ENCODE peak calls at places on chromosomes 1 and 21, in five cellular contexts. C, V, M, A and X are unnamed samples.

GRCh38 chr1:48033495-48034050 is 36.4 kb upstream of the TRABD2B start:
- DNase-seq in C (no peak), A (no peak), M (no peak), V (no peak), X (no peak)

GRCh38 chr1:80892452-80892995 is 908.2 kb upstream of the ADGRL2 start:
- DNase-seq in M (no peak), C (no peak), A (no peak), V (no peak), X (no peak)

GRCh38 chr1:30054126-30054525 is 669.3 kb downstream of the MATN1 start:
- DNase-seq in A (no peak), V (no peak), M (no peak), C (no peak), X (no peak)

GRCh38 chr1:211559222-211560010 is 19.5 kb downstream of the SLC30A1 start:
- DNase-seq in V (no peak), A (no peak), M (no peak), C (no peak), X (no peak)

GRCh38 chr1:59738152-59738551 is 76.6 kb upstream of the HOOK1 start:
- DNase-seq in M (no peak), A (no peak), V (no peak), C (no peak), X (no peak)

GRCh38 chr1:169493251-169493650 is 7.5 kb upstream of the SLC19A2 start:
- DNase-seq in A (no peak), M (no peak), V (no peak), C (no peak), X (no peak)

GRCh38 chr1:87208936-87209335 is 119.7 kb upstream of the LMO4 start:
- DNase-seq in A (no peak), V (no peak), M (no peak), C (no peak), X (no peak)

GRCh38 chr1:201141418-201141817 is 12.9 kb downstream of the TMEM9 start:
- DNase-seq in C (no peak), A (no peak), M (no peak), V (no peak), X (no peak)

GRCh38 chr21:43207868-43208267 is 39.1 kb downstream of the CRYAA start:
- DNase-seq in M (no peak), A (no peak), C (no peak), V (peak; percentile 5), X (no peak)

GRCh38 chr1:228058981-228059535 is 23.4 kb upstream of the ARF1 start:
- DNase-seq in M (peak; percentile 62), A (no peak), V (no peak), C (no peak), X (no peak)

GRCh38 chr1:165695011-165695410 is 3.4 kb downstream of the ALDH9A1 start:
- DNase-seq in V (no peak), M (no peak), A (no peak), C (no peak), X (no peak)

GRCh38 chr1:117928881-117929339 is 511 bp downstream of the GDAP2 start:
- DNase-seq in A (peak; percentile 57), C (peak; percentile 65), V (peak; percentile 68), M (no peak), X (peak; percentile 25)

GRCh38 chr21:44737706-44738354 is 26.5 kb upstream of the TSPEAR start:
- DNase-seq in M (no peak), A (no peak), C (no peak), V (no peak), X (no peak)

GRCh38 chr21:28136687-28137086 is 856.0 kb downstream of the LTN1 start:
- DNase-seq in A (no peak), V (no peak), M (no peak), C (no peak), X (no peak)

GRCh38 chr1:116259665-116260064 is 113.4 kb upstream of the ATP1A1 start:
- DNase-seq in V (no peak), C (peak; percentile 68), A (peak; percentile 41), M (peak; percentile 22), X (peak; percentile 19)

GRCh38 chr1:117412472-117412871 is 45.2 kb downstream of the MAN1A2 start:
- DNase-seq in V (no peak), M (no peak), C (no peak), A (no peak), X (no peak)

GRCh38 chr1:107530543-107530942 is 389.7 kb downstream of the NTNG1 start:
- DNase-seq in C (no peak), V (no peak), M (no peak), A (no peak), X (no peak)

GRCh38 chr1:242002072-242002471 is 3.2 kb upstream of the MAP1LC3C start:
- DNase-seq in M (no peak), C (no peak), V (no peak), A (no peak), X (no peak)

GRCh38 chr1:68459796-68460195 is 10.0 kb upstream of the RPE65 start:
- DNase-seq in C (no peak), A (no peak), V (no peak), M (no peak), X (no peak)

GRCh38 chr1:151820940-151821339 is 10.7 kb downstream of the RORC start:
- DNase-seq in A (peak; percentile 13), V (peak; percentile 68), C (no peak), M (no peak), X (no peak)

GRCh38 chr1:55962472-55962871 is 616.9 kb downstream of the PLPP3 start:
- DNase-seq in V (no peak), M (no peak), C (no peak), A (no peak), X (no peak)

GRCh38 chr1:66048011-66048410 is 255.3 kb downstream of the PDE4B start:
- DNase-seq in A (no peak), M (no peak), V (no peak), C (no peak), X (no peak)

GRCh38 chr1:30475966-30476365 is 247.4 kb downstream of the MATN1 start:
- DNase-seq in A (no peak), C (no peak), M (no peak), V (no peak), X (no peak)

GRCh38 chr1:74937176-74937575 is 197.0 kb upstream of the LHX8 start:
- DNase-seq in M (no peak), A (no peak), V (no peak), C (no peak), X (no peak)

GRCh38 chr1:221344693-221345092 is 397.2 kb downstream of the DUSP10 start:
- DNase-seq in C (no peak), V (no peak), A (no peak), M (no peak), X (no peak)

GRCh38 chr1:151993084-151993733 is 450 bp downstream of the S100A10 start:
- DNase-seq in A (peak; percentile 16), V (peak; percentile 25), M (peak; percentile 18), C (peak; percentile 26), X (no peak)

GRCh38 chr1:46166521-46167462 is 8.1 kb upstream of the TSPAN1 start:
- DNase-seq in M (peak; percentile 48), A (peak; percentile 75), V (no peak), C (peak; percentile 80), X (no peak)

GRCh38 chr1:2413495-2414296 is 1.3 kb upstream of the PEX10 start:
- DNase-seq in V (no peak), M (peak; percentile 46), A (peak; percentile 30), C (peak; percentile 37), X (no peak)

GRCh38 chr1:22658385-22659163 is 5.5 kb downstream of the C1QB start:
- DNase-seq in C (no peak), M (no peak), A (no peak), V (no peak), X (no peak)
- TF ChIP-seq CTCF in C (peak; percentile 20), M (peak; percentile 33), A (peak; percentile 66), V (no peak), X (peak; percentile 21)

GRCh38 chr1:207259391-207259790 is 62.1 kb upstream of the CD55 start:
- DNase-seq in M (no peak), V (no peak), A (no peak), C (peak; percentile 3), X (no peak)
- TF ChIP-seq CTCF in M (peak; percentile 10), V (no peak), A (no peak), C (peak; percentile 4), X (peak; percentile 18)

GRCh38 chr1:22231068-22231593 is 88.2 kb upstream of the WNT4 start:
- DNase-seq in A (no peak), M (no peak), V (no peak), C (no peak), X (no peak)

GRCh38 chr1:22228505-22228911 is 85.6 kb upstream of the WNT4 start:
- DNase-seq in M (no peak), A (no peak), V (no peak), C (no peak), X (no peak)

GRCh38 chr1:22234631-22235030 is 91.7 kb upstream of the WNT4 start:
- DNase-seq in C (no peak), V (no peak), M (no peak), A (no peak), X (no peak)

GRCh38 chr1:22229374-22229773 is 86.5 kb upstream of the WNT4 start:
- DNase-seq in C (no peak), M (no peak), V (no peak), A (no peak), X (no peak)

DNA sequence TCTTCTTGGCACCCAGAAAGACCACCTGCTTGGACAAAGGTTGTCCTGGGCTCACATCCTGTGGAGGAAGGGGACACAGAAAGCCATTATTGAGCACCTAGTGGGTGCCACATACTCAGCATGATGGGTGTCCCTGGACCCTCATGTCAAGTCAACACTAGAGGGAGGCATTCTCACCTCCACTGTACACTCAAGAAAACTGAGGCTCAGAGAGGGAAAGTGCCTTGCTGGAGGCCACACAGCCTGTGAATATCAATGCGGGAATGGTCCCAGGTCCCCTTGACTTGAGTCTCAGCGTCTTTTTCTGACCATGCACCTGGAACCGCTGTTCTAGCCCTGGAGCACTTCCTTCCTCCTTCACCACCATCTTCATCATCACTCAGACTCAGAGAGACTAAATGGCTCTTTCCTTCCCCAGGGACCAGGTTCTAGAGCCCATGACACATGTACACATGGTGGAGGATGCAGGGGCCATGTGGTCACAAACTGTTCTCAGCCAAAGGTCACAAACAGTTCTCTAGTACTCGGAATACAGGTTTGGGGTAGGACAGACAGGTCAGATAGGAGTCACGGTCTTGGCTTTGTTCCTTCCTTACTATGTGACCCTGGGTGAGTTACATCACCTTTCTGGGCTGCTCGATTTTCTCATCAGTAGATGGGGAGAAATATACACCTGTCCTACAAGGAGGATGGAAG is 89.2 kb upstream of the WNT4 start:
- DNase-seq in M (no peak), A (no peak), C (no peak), V (no peak), X (no peak)
- TF ChIP-seq CTCF in M (no peak), A (peak; percentile 29), C (no peak), V (no peak), X (no peak)

DNA sequence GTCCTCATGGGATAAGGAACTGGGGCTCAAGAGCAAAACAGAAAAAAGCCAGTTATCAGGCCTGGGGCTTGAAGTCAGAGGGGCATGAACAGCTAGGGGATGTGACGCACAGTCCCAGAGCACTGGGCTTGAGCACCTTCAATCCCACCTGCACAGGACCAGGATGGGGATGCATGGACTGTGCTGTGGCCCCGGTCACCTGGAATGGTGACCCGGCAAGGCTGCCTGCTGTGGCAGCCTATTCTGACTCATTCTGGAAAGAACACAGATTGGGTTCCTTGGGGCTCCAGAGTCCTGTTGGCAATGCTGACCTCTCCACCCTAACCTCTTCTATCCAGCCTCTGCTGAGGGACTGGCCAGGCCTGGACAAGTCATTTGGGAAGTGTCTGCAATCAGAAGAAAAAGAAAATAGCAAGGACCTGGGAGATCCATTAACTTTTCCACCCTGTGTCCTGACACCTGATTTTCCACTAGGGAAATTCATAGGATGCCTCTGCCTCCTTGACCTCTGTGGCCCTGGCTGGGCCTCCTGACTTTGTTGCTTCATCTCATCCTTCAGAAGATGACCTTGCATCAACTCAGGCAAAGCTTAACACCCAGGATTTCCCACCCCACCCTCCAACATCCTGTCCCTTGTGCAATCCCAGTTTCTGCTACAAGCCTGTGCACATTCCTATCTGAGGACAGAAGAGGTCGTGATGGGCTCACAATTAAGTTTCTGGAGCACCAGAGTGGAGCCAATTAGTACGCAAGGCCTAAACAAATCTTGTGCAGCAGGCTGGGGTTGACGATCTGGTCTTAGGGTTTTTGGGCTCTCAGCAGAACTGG is 17.9 kb upstream of the FMOD start:
- DNase-seq in C (peak; percentile 18), A (no peak), V (no peak), M (no peak), X (no peak)
- TF ChIP-seq CTCF in C (no peak), A (peak; percentile 34), V (no peak), M (no peak), X (no peak)